ENCODE peak calls at places on chromosome 18, in seven cellular contexts. T is IMR-90, G is A549, M is fibroblast of lung, V is neuronal stem cell, J is astrocyte, D is GM23248. A is an unnamed sample.

GRCh38 chr18:8952796-8953760 is 149.4 kb upstream of the NDUFV2 start:
- DNase-seq in V (no peak), M (peak; percentile 84), D (peak; percentile 97), G (no peak), T (peak; percentile 92), J (peak; percentile 72), A (no peak)

GRCh38 chr18:51070545-51070944 is 40.5 kb downstream of the SMAD4 start:
- DNase-seq in T (peak; percentile 93), J (peak; percentile 89), G (no peak), V (no peak), M (peak; percentile 89), D (peak; percentile 87), A (no peak)

GRCh38 chr18:3175195-3175758 is 44.5 kb downstream of the MYOM1 start:
- DNase-seq in D (no peak), T (peak; percentile 11), M (peak; percentile 57), J (no peak), G (no peak), V (no peak), A (no peak)

GRCh38 chr18:49464718-49465598 is 4.5 kb upstream of the DYM start:
- DNase-seq in D (peak; percentile 10), V (peak; percentile 54), M (peak; percentile 43), J (no peak), G (no peak), T (peak; percentile 28), A (no peak)

GRCh38 chr18:49846718-49847470 is 33.6 kb upstream of the ACAA2 start:
- DNase-seq in J (no peak), V (no peak), T (no peak), G (no peak), D (no peak), M (no peak), A (no peak)

GRCh38 chr18:45521777-45522176 is 93.5 kb upstream of the SLC14A2 start:
- DNase-seq in M (peak; percentile 50), D (peak; percentile 94), G (no peak), T (peak; percentile 22), J (peak; percentile 72), V (no peak), A (no peak)

GRCh38 chr18:57890266-57890665 is 87.2 kb upstream of the ATP8B1 start:
- DNase-seq in G (no peak), T (no peak), M (no peak), J (no peak), V (no peak), D (no peak), A (no peak)

GRCh38 chr18:10661333-10661732 is 135.5 kb downstream of the NAPG start:
- DNase-seq in T (peak; percentile 30), M (peak; percentile 93), D (peak; percentile 48), V (no peak), G (no peak), J (peak; percentile 12), A (no peak)

GRCh38 chr18:46518438-46518837 is 138.6 kb downstream of the LOXHD1 start:
- DNase-seq in G (no peak), T (no peak), D (no peak), J (no peak), V (no peak), M (no peak), A (no peak)

GRCh38 chr18:8635087-8635486 is 25.9 kb downstream of the RAB12 start:
- DNase-seq in D (peak; percentile 42), M (no peak), T (peak; percentile 56), V (no peak), G (no peak), J (peak; percentile 30), A (no peak)

GRCh38 chr18:10261315-10262276 is 192.8 kb upstream of the APCDD1 start:
- DNase-seq in J (peak; percentile 18), T (peak; percentile 52), M (peak; percentile 15), G (no peak), V (no peak), D (peak; percentile 27), A (peak; percentile 11)

GRCh38 chr18:51196116-51196810 is 1.2 kb downstream of the MEX3C start:
- DNase-seq in G (peak; percentile 7), J (no peak), V (peak; percentile 5), M (peak; percentile 39), T (peak; percentile 15), D (peak; percentile 69), A (peak; percentile 45)

GRCh38 chr18:23281626-23282436 is 146.5 kb downstream of the CABLES1 start:
- DNase-seq in V (no peak), M (no peak), D (peak; percentile 89), J (no peak), T (no peak), G (peak; percentile 11), A (no peak)

GRCh38 chr18:28588884-28589549 is 412.1 kb upstream of the CDH2 start:
- DNase-seq in J (peak; percentile 70), T (peak; percentile 18), D (peak; percentile 45), M (no peak), G (no peak), V (no peak), A (no peak)

GRCh38 chr18:3985664-3986063 is 469.4 kb downstream of the DLGAP1 start:
- DNase-seq in G (no peak), M (peak; percentile 92), T (peak; percentile 94), V (no peak), J (peak; percentile 91), D (peak; percentile 83), A (no peak)

GRCh38 chr18:48190994-48191393 is 218.2 kb downstream of the ZBTB7C start:
- DNase-seq in D (no peak), T (no peak), M (no peak), V (no peak), G (no peak), J (no peak), A (no peak)

GRCh38 chr18:34084635-34085034 is 140.1 kb downstream of the NOL4 start:
- DNase-seq in V (no peak), D (no peak), G (no peak), T (no peak), J (no peak), M (no peak), A (no peak)

GRCh38 chr18:35242426-35242825 is 1.6 kb downstream of the ZNF397 start:
- DNase-seq in M (no peak), T (no peak), D (no peak), V (no peak), J (no peak), G (no peak), A (no peak)
- H3K9me3 ChIP-seq in M (peaks cover 3% of the 10 kb centered on the region), T (peaks cover 27% of the 10 kb centered on the region), D (peaks cover 7% of the 10 kb centered on the region), V (peaks cover 5% of the 10 kb centered on the region), J (peaks cover 45% of the 10 kb centered on the region), G (peaks cover 60% of the 10 kb centered on the region), A (no peaks in the 10 kb centered on the region)

DNA sequence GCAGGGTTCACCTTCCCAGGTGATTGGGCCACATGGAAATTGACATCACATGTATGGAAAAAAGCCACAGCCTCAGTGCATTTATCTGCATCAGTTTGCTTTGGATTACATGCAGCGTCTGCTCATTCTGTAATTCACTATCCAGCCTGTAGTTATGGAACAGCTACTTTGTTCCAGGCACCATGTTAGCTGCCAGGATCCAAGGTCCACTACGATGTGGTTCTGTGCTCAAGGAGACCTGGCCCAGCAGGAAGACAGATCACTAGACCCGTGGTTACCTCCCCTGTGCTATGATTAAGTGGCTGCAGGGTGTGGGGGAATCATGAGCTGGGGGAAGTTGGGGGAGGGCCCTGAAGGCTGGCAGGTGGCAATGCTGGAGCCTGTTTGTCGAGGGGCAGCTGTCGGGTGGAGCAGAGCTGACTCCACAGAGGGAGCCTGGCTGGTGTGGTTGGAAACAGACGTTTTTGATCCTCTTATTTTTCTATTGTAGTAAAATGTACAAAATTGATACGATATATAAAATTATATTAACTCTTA is 58.6 kb downstream of the TSHZ1 start:
- DNase-seq in M (no peak), D (no peak), T (no peak), J (no peak), G (no peak), V (no peak), A (peak; percentile 69)
- H3K4me2 ChIP-seq in M (no peak overlapping the region), D (no peak overlapping the region), T (no peak overlapping the region), J (no peak overlapping the region), G (no peak overlapping the region), V (no peak overlapping the region), A (peak overlapping the region; percentile 29)

GRCh38 chr18:79729611-79730010 is 50.0 kb downstream of the CTDP1 start:
- DNase-seq in T (no peak), G (no peak), D (no peak), M (no peak), V (no peak), J (no peak), A (no peak)

GRCh38 chr18:79730804-79731203 is 51.2 kb downstream of the CTDP1 start:
- DNase-seq in T (no peak), D (no peak), J (no peak), M (no peak), V (no peak), G (no peak), A (no peak)

GRCh38 chr18:79726721-79727120 is 47.1 kb downstream of the CTDP1 start:
- DNase-seq in D (no peak), T (no peak), V (no peak), M (no peak), G (no peak), J (no peak), A (no peak)

GRCh38 chr18:79727211-79727610 is 47.6 kb downstream of the CTDP1 start:
- DNase-seq in J (no peak), M (no peak), V (no peak), D (no peak), G (no peak), T (no peak), A (no peak)

DNA sequence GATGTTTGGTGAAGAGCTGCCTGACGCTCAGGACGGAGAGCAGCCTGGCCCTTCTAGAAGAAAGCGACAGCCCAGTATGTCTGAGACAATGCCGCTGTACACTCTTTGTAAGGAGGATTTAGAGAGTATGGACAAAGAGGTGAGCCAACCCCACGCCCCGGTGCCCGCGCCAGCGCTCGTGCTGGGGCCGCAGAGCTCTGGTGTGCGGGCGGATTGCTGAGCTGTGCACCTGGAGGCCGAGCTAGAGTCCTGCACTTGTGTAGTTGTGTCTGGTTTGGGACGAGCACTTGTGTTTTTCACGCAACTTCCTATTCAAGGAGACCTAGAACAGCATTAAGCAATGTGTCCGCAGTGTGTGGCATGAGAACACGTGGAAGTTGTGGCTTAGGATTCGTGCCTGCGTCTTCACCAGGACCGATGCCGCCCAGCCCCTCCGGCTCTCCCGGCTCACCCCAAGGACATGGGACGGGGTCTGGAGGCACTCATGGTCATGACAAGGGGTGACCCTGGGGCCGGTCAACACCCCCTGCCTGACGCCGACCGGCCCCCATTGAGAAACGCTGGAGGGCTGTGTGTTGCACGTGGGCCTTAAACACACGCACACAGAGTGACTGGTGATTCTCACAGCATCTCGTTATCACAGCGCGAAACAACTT is 49.5 kb downstream of the CTDP1 start:
- DNase-seq in G (no peak), M (no peak), T (no peak), J (no peak), D (no peak), V (no peak), A (no peak)
- H3K9me3 ChIP-seq in G (peaks cover 28% of the 10 kb centered on the region), M (peaks cover 13% of the 10 kb centered on the region), T (peaks cover 41% of the 10 kb centered on the region), J (peaks cover 60% of the 10 kb centered on the region), D (no peaks in the 10 kb centered on the region), V (peaks cover 44% of the 10 kb centered on the region), A (no peaks in the 10 kb centered on the region)

GRCh38 chr18:31490838-31491237 is 7.1 kb upstream of the DSG2 start:
- DNase-seq in V (no peak), J (no peak), T (no peak), G (no peak), D (no peak), M (no peak), A (no peak)

GRCh38 chr18:31490387-31490786 is 7.6 kb upstream of the DSG2 start:
- DNase-seq in J (peak; percentile 43), D (no peak), M (no peak), G (no peak), V (no peak), T (no peak), A (no peak)

GRCh38 chr18:31487251-31488015 is 10.5 kb upstream of the DSG2 start:
- DNase-seq in T (peak; percentile 88), M (peak; percentile 67), D (peak; percentile 88), V (no peak), J (peak; percentile 97), G (peak; percentile 44), A (no peak)

GRCh38 chr18:31491586-31491985 is 6.4 kb upstream of the DSG2 start:
- DNase-seq in J (no peak), G (no peak), D (no peak), T (no peak), M (no peak), V (no peak), A (no peak)

GRCh38 chr18:31489311-31489710 is 8.7 kb upstream of the DSG2 start:
- DNase-seq in J (peak; percentile 44), D (no peak), M (no peak), T (no peak), V (no peak), G (no peak), A (no peak)
- H3K4me2 ChIP-seq in J (no peak overlapping the region), D (no peak overlapping the region), M (no peak overlapping the region), T (no peak overlapping the region), V (no peak overlapping the region), G (no peak overlapping the region), A (no peak overlapping the region)

A was measured in DND-41.